ENCODE peak calls at places on chromosomes 1 and 21, in four cellular contexts. One of them, this sample, is unnamed.

GRCh38 chr1:94122201-94122970 is 1.4 kb upstream of the ABCA4 start:
- DNase-seq in T-helper 1 cell: no peak
- DNase-seq in activated CD8-positive, alpha-beta memory T cell treated with anti-CD3 and anti-CD28 coated beads for 24 hours: no peak
- DNase-seq in GM19239: no peak
- DNase-seq in this sample: no peak

GRCh38 chr1:246447501-246447900 is 59.6 kb downstream of the SMYD3 start:
- DNase-seq in T-helper 1 cell: no peak
- DNase-seq in activated CD8-positive, alpha-beta memory T cell treated with anti-CD3 and anti-CD28 coated beads for 24 hours: no peak
- DNase-seq in GM19239: no peak
- DNase-seq in this sample: no peak

GRCh38 chr1:201461783-201462441 is 7.1 kb downstream of the PHLDA3 start:
- DNase-seq in T-helper 1 cell: no peak
- DNase-seq in activated CD8-positive, alpha-beta memory T cell treated with anti-CD3 and anti-CD28 coated beads for 24 hours: no peak
- DNase-seq in GM19239: no peak
- DNase-seq in this sample: no peak

GRCh38 chr1:36458910-36459309 is 5.3 kb downstream of the MRPS15 start:
- DNase-seq in T-helper 1 cell: no peak
- DNase-seq in activated CD8-positive, alpha-beta memory T cell treated with anti-CD3 and anti-CD28 coated beads for 24 hours: peak
- DNase-seq in GM19239: no peak
- DNase-seq in this sample: no peak

GRCh38 chr1:67685558-67686271 is 714 bp downstream of the GADD45A start:
- DNase-seq in T-helper 1 cell: peak
- DNase-seq in activated CD8-positive, alpha-beta memory T cell treated with anti-CD3 and anti-CD28 coated beads for 24 hours: peak
- DNase-seq in GM19239: peak
- DNase-seq in this sample: no peak

GRCh38 chr21:37700641-37701202 is 215.5 kb downstream of the KCNJ6 start:
- DNase-seq in T-helper 1 cell: no peak
- DNase-seq in activated CD8-positive, alpha-beta memory T cell treated with anti-CD3 and anti-CD28 coated beads for 24 hours: no peak
- DNase-seq in GM19239: peak
- DNase-seq in this sample: peak

GRCh38 chr1:19067187-19067911 is 110.9 kb upstream of the IFFO2 start:
- DNase-seq in T-helper 1 cell: no peak
- DNase-seq in activated CD8-positive, alpha-beta memory T cell treated with anti-CD3 and anti-CD28 coated beads for 24 hours: no peak
- DNase-seq in GM19239: no peak
- DNase-seq in this sample: no peak

GRCh38 chr1:70353641-70354331 is 736 bp downstream of the ANKRD13C start:
- DNase-seq in T-helper 1 cell: no peak
- DNase-seq in activated CD8-positive, alpha-beta memory T cell treated with anti-CD3 and anti-CD28 coated beads for 24 hours: no peak
- DNase-seq in GM19239: no peak
- DNase-seq in this sample: no peak

GRCh38 chr1:230825804-230826160 is 42.5 kb downstream of the C1orf198 start:
- DNase-seq in T-helper 1 cell: no peak
- DNase-seq in activated CD8-positive, alpha-beta memory T cell treated with anti-CD3 and anti-CD28 coated beads for 24 hours: peak
- DNase-seq in GM19239: no peak
- DNase-seq in this sample: no peak

GRCh38 chr1:9289090-9289534 is 3.6 kb upstream of the SPSB1 start:
- DNase-seq in T-helper 1 cell: peak
- DNase-seq in activated CD8-positive, alpha-beta memory T cell treated with anti-CD3 and anti-CD28 coated beads for 24 hours: peak
- DNase-seq in GM19239: no peak
- DNase-seq in this sample: peak

This sample was measured in NT2/D1.